ENCODE peak calls at places on chromosomes 16 and 17, in five cellular contexts. E is transverse colon, D is endothelial cell of umbilical vein, K is stomach, L is Panc1. Y is an unnamed sample. For H3K36me3, the result is how much of the 10 kb centered on the place peaks cover.

GRCh38 chr16:28497861-28498599 is 3.6 kb downstream of the APOBR start:
- DNase-seq in E (no peak), D (no peak), K (no peak), L (no peak), Y (no peak)

GRCh38 chr17:1588781-1589585 is 26.4 kb upstream of the PITPNA start:
- DNase-seq in E (no peak), D (no peak), K (no peak), L (no peak), Y (no peak)

GRCh38 chr16:69561901-69562300 is 3.9 kb upstream of the NFAT5 start:
- DNase-seq in E (no peak), D (no peak), K (no peak), L (no peak), Y (no peak)

GRCh38 chr17:20226814-20227482 is 217.8 kb downstream of the SPECC1 start:
- DNase-seq in E (peak), D (peak), K (peak), L (no peak), Y (peak)

GRCh38 chr16:531494-532125 is 4.1 kb downstream of the CAPN15 start:
- DNase-seq in E (no peak), D (no peak), K (no peak), L (no peak), Y (no peak)

GRCh38 chr17:46192484-46193245 is 564 bp downstream of the KANSL1 start:
- DNase-seq in E (peak), D (peak), K (peak), L (no peak), Y (no peak)

GRCh38 chr17:68133370-68134045 is 98.0 kb downstream of the KPNA2 start:
- DNase-seq in E (no peak), D (no peak), K (no peak), L (no peak), Y (no peak)

GRCh38 chr17:75752405-75753192 is 12.4 kb downstream of the GALK1 start:
- DNase-seq in E (no peak), D (no peak), K (no peak), L (no peak), Y (no peak)

GRCh38 chr17:17675925-17676534 is 5.2 kb upstream of the RAI1 start:
- DNase-seq in E (no peak), D (no peak), K (no peak), L (no peak), Y (no peak)

GRCh38 chr17:2706911-2707510 is 4.6 kb downstream of the CLUH start:
- DNase-seq in E (no peak), D (no peak), K (no peak), L (no peak), Y (no peak)

GRCh38 chr16:88633684-88634140 is 4.7 kb upstream of the IL17C start:
- DNase-seq in E (peak), D (peak), K (peak), L (no peak), Y (no peak)

GRCh38 chr17:75694536-75694935 is 26.7 kb upstream of the ITGB4 start:
- DNase-seq in E (no peak), D (no peak), K (no peak), L (no peak), Y (no peak)

GRCh38 chr16:87953308-87954208 is 2.3 kb downstream of the BANP start:
- DNase-seq in E (no peak), D (peak), K (no peak), L (no peak), Y (no peak)

GRCh38 chr17:58329035-58329807 is 626 bp upstream of the TSPOAP1 start:
- DNase-seq in E (peak), D (no peak), K (peak), L (no peak), Y (no peak)

GRCh38 chr17:58364270-58364942 is 12.4 kb upstream of the SUPT4H1 start:
- DNase-seq in E (peak), D (no peak), K (peak), L (no peak), Y (no peak)

GRCh38 chr16:48997081-48997615 is 284.5 kb downstream of the CBLN1 start:
- DNase-seq in E (no peak), D (no peak), K (no peak), L (no peak), Y (no peak)

GRCh38 chr16:80896778-80897177 is 92.4 kb upstream of the CDYL2 start:
- DNase-seq in E (no peak), D (no peak), K (no peak), L (no peak), Y (no peak)

DNA sequence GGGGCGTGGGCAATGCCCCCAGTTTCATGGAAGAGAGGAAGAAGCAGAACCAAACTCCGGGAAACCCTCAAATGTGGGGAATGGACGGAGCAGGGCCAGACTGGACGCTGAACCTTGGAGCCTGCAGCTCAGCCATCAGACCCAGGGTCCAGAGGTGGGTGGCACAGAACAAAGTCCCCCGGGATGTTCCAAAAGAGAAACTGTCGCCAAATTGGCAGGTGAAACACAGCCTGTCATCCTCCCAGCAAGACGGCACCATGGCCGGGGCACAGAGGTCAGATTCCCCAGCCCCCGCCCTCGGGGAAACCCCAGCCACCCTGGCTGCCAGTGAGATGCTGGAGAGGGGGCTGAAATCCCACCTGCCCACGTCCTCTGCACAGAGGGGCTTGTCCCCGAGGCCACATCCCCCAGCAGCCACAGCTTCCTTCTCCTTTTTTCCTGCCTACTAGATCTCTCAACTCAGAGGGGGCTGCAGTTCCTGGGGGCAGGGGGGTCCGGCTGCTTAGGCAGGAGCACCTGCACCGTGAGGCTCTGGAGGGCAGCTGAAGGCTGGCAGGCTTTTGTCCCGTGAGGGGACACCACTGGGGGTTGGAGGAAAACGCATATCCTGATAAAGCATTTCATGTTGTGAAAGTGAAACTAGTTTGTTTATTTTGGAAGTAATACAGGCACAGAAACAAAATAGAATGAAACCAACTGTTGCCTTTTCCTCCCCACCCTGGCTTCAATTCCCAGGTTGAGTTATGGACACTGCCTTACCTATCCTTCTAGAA is 1.2 kb upstream of the SECTM1 start:
- DNase-seq in E (no peak), D (peak), K (no peak), L (no peak), Y (no peak)
- H3K4me3 ChIP-seq in E (peak), D (peak), K (peak), L (peak), Y (peak)

GRCh38 chr16:84654238-84654637 is 5.9 kb downstream of the KLHL36 start:
- DNase-seq in E (no peak), D (no peak), K (no peak), L (no peak), Y (no peak)

GRCh38 chr16:84657229-84657837 is 9.0 kb downstream of the KLHL36 start:
- DNase-seq in E (no peak), D (no peak), K (no peak), L (no peak), Y (no peak)

GRCh38 chr16:84654998-84655397 is 6.7 kb downstream of the KLHL36 start:
- DNase-seq in E (no peak), D (no peak), K (no peak), L (no peak), Y (no peak)

GRCh38 chr16:84658690-84659089 is 10.4 kb downstream of the KLHL36 start:
- DNase-seq in E (no peak), D (no peak), K (no peak), L (no peak), Y (no peak)

GRCh38 chr16:84656557-84657130 is 8.3 kb downstream of the KLHL36 start:
- DNase-seq in E (no peak), D (no peak), K (no peak), L (no peak), Y (no peak)
- TF ChIP-seq POLR2AphosphoS5 in E (no peak), D (no peak), K (no peak), L (no peak), Y (no peak)

DNA sequence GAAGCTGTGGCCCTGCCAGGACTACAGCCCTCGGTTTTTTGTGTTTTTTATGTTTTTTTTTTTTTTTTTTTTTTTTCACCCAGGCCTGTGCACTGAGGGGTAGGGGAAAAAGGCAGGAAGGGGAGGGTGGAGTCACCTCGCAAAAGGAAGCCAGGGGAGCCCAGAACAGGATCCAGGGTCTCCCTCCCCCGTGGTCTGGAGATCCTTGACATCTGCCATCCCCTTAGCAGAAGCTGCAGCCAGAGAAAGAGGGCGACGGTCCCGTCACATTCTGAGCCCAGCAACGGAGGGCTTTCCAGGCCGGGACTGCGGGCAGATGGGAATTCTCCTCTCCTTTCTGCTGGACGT is 29.1 kb upstream of the PHOSPHO1 start:
- DNase-seq in E (no peak), D (no peak), K (no peak), L (no peak), Y (no peak)
- H3K36me3 ChIP-seq in E (under half), D (under half), K (under half), L (under half), Y (under half)

GRCh38 chr16:86198201-86199118 is 299.5 kb downstream of the IRF8 start:
- DNase-seq in E (no peak), D (no peak), K (no peak), L (no peak), Y (no peak)
- H3K4me3 ChIP-seq in E (peak), D (no peak), K (peak), L (no peak), Y (no peak)

DNA sequence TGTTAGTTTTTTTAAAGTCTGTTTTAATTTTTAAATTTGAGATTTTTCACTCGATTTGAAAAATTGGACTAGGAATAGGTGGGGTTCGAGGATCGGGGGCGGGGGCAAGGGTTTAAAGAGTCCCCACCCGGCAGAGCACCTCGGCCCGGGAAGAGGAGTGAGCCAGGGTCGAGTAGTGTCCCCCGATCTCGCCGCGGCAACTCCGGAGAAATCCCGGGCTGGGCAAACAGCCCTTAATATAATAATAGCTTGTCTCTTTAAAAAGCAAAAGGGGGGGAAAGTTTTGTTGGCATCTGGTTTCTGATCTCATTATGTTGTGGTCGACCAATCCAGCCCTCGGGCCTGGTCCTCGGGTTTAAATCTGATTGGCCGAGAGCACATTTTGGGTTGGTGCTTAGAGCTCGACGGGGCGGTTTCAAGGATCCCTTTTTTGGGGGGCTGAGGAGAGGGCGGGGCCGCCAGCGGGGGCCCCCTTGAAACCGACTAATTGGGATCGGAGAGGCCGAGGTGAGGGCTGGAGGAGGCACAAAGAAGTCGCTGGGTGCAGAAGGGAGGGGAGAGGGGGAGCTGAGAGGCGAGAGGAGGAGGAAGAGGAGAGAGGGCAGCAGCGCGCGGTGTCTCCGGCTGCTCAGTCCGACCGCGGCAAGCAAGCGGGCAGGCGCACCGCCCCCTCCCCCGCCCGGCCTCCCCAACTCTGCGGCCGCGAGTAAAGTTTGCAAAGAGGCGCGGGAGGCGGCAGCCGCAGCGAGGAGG is at the start of gene FZD2:
- DNase-seq in E (peak), D (peak), K (peak), L (no peak), Y (peak)
- TF ChIP-seq POLR2AphosphoS5 in E (no peak), D (no peak), K (no peak), L (no peak), Y (peak)

DNA sequence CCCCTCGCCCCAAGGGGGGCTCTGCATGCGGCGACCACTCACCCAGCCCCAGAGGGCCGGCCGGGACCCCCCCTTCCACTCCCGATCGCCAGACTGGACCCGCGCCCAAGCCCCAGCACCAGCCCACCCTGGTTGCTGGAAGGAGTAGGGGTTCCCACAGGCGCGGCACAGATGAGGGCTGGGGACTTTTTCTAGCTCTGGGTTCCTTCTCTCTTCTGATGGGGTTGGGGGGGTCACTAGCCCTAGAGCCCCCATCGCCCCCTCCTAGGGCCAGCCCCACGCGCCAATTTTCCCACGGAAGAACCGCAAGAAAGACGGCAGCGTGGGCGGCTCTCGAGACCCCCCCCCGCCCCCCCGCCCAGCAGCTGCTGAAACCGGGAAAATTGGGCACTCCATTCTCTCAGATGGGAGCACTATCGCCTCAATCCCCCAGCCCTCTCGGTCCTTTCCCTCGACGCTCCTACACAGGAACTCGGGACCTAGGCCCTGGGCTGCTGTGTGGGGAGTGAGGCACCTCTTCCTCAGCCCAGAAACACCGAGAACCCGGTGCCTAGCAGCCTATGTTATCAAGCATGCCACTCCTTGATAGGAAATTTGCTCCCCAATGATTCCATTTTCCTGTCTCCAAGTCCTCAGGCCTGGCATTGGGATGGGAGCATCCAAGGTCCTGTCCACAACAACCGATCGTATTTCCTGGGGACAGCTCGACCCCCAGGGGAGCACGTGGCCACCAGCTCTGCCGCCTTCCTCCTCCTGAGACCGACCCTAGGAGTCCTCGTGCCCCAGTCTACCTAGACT is 17.1 kb upstream of the CBX8 start:
- DNase-seq in E (no peak), D (no peak), K (no peak), L (no peak), Y (no peak)
- H3K36me3 ChIP-seq in E (under half), D (under half), K (under half), L (under half), Y (under half)

DNA sequence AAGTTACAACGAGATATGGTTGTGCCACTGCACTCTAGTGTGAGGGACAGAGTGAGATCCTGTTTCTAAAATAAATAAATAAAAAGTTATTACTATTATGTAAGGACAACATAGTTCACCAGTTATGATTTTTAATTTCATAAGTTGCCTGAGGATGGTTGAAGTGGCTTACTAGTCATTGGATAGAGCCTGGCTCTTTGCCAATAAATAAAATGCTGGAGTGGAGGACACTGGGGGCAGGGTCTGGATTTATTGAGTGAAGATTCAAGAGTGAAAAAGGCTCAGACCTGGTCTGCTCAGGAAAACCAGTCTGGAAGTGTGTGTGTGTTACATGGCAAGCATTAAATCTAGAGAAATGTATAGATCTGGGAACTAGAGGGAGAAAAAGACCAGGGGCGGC is 2.1 kb downstream of the STARD3 start:
- DNase-seq in E (no peak), D (no peak), K (no peak), L (no peak), Y (no peak)
- H3K4me3 ChIP-seq in E (no peak), D (no peak), K (no peak), L (no peak), Y (no peak)

GRCh38 chr17:15945493-15946209 is 721 bp downstream of the ADORA2B start:
- DNase-seq in E (peak), D (no peak), K (no peak), L (no peak), Y (no peak)

GRCh38 chr17:15943971-15944719 is 785 bp upstream of the ADORA2B start:
- DNase-seq in E (no peak), D (no peak), K (no peak), L (no peak), Y (no peak)

GRCh38 chr17:15946611-15947120 is 1.7 kb downstream of the ADORA2B start:
- DNase-seq in E (peak), D (peak), K (no peak), L (no peak), Y (no peak)

GRCh38 chr17:15947331-15947730 is 2.4 kb downstream of the ADORA2B start:
- DNase-seq in E (peak), D (peak), K (no peak), L (no peak), Y (no peak)

DNA sequence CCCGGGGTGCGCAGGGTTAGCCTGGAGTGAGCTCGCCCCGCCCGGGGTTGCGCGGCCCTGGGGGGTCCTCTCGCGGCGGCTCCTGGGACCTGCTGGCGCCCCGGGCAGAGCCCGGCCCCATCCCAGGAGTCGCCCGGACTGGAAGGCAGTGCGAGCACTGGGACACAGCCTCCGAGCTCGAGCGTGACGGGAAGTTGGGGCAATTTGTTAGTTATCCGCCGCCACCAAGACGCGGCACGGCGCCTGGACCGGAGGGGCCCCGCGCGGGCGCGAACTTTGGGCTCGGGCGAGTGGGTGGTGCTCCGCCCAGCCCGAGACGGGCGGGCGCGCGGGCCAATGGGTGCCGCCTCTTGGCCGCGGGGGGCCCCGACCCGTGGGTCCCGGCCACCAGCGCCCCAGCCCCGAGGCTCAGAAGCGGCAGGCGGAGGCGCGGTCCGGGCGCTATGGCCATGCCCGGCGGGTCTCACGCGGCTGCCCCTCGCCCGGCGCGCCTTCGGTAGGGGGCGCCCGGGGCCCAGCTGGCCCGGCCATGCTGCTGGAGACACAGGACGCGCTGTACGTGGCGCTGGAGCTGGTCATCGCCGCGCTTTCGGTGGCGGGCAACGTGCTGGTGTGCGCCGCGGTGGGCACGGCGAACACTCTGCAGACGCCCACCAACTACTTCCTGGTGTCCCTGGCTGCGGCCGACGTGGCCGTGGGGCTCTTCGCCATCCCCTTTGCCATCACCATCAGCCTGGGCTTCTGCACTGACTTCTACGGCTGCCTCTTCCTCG is at the start of gene ADORA2B:
- DNase-seq in E (peak), D (peak), K (peak), L (no peak), Y (no peak)
- TF ChIP-seq POLR2AphosphoS5 in E (peak), D (peak), K (no peak), L (no peak), Y (no peak)

DNA sequence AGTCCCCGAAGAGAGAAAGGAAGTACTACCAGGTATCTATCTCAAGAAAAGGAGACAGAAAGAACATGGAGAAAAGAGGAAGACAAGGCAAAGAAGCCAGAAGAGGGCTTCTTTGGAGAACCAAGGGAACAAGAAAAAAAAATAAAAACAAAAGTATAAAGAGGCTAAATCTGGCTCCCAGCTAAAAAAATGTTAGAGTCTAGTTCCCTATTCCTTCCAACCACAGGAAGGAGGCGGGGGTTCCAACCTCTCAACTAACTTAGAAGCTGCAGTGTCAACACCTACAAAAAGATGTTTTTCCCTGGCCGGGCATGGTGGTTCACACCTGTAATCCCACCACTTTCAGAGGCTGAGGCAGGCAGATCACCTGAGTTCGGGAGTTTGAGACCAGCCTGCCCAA is 13.4 kb downstream of the UTP6 start:
- DNase-seq in E (no peak), D (no peak), K (no peak), L (no peak), Y (no peak)
- H3K36me3 ChIP-seq in E (under half), D (under half), K (half or more), L (under half), Y (half or more)